ENCODE peak calls at places on chromosomes 11 and 22, in ten cellular contexts. A is foreskin keratinocyte, U is body of pancreas, N is RWPE1, M is heart left ventricle, W is mammary epithelial cell, H is endothelial cell, Z is cardiac fibroblast, P is lung, B is spleen. J is an unnamed sample.

GRCh38 chr11:86172894-86173293 is 71.7 kb upstream of the EED start:
- DNase-seq in A (peak), U (no peak), N (no peak), M (no peak), W (peak), H (no peak), Z (peak), P (no peak), B (no peak), J (no peak)

GRCh38 chr11:36186797-36187196 is 102.4 kb downstream of the COMMD9 start:
- DNase-seq in A (no peak), U (no peak), N (no peak), M (no peak), W (no peak), H (no peak), Z (no peak), P (peak), B (no peak), J (no peak)

GRCh38 chr11:47961383-47961782 is 19.0 kb upstream of the PTPRJ start:
- DNase-seq in A (no peak), U (no peak), N (no peak), M (no peak), W (no peak), H (no peak), Z (no peak), P (no peak), B (no peak), J (no peak)

GRCh38 chr11:131598305-131598704 is 227.9 kb downstream of the NTM start:
- DNase-seq in A (no peak), U (no peak), N (no peak), M (no peak), W (no peak), H (no peak), Z (no peak), P (no peak), B (no peak), J (no peak)

GRCh38 chr11:111441443-111441842 is 62.4 kb upstream of the POU2AF1 start:
- DNase-seq in A (peak), U (no peak), N (no peak), M (no peak), W (peak), H (no peak), Z (no peak), P (no peak), B (no peak), J (no peak)

GRCh38 chr11:21604564-21604963 is 588.3 kb upstream of the ANO5 start:
- DNase-seq in A (peak), U (no peak), N (no peak), M (no peak), W (no peak), H (no peak), Z (no peak), P (no peak), B (no peak), J (no peak)

GRCh38 chr11:19344661-19345518 is 104.1 kb upstream of the E2F8 start:
- DNase-seq in A (peak), U (peak), N (peak), M (peak), W (peak), H (peak), Z (peak), P (no peak), B (peak), J (no peak)

GRCh38 chr11:92457250-92457649 is 232.6 kb downstream of the FAT3 start:
- DNase-seq in A (no peak), U (no peak), N (no peak), M (no peak), W (peak), H (no peak), Z (peak), P (no peak), B (no peak), J (no peak)

GRCh38 chr11:76313913-76314740 is 66.8 kb downstream of the THAP12 start:
- DNase-seq in A (no peak), U (peak), N (no peak), M (no peak), W (no peak), H (no peak), Z (peak), P (no peak), B (no peak), J (no peak)

DNA sequence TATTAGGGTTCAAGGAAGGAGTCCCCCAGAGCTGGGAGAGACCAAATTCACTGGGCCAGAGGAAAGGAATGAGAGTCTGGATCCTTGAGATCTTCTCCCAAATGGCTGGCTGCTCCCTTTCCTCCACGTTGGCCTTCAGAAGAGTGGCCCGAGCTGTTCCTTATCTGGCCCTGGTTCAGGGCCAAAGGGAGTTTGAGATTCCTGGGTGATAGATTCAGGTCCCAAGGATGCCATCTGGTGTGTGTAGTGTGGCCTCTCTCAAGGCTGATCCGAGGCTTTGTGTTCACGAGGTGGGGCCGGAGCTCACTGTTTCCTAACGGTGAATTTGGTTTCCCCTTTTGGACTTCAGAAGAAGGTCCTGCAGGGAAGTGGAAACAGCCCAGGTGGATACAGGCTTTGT is 17.4 kb upstream of the ABCC8 start:
- DNase-seq in A (no peak), U (no peak), N (no peak), M (no peak), W (no peak), H (no peak), Z (no peak), P (no peak), B (no peak), J (no peak)
- TF ChIP-seq CTCF in A (no peak), U (no peak), N (no peak), M (no peak), W (no peak), H (no peak), Z (no peak), P (no peak), B (no peak), J (no peak)

GRCh38 chr22:29080061-29080975 is 7.5 kb downstream of the KREMEN1 start:
- DNase-seq in A (peak), U (peak), N (no peak), M (no peak), W (peak), H (no peak), Z (peak), P (no peak), B (no peak), J (no peak)

GRCh38 chr22:29081499-29082236 is 8.8 kb downstream of the KREMEN1 start:
- DNase-seq in A (no peak), U (peak), N (no peak), M (no peak), W (no peak), H (no peak), Z (no peak), P (no peak), B (no peak), J (no peak)

GRCh38 chr22:29078869-29079207 is 6.0 kb downstream of the KREMEN1 start:
- DNase-seq in A (no peak), U (no peak), N (no peak), M (no peak), W (no peak), H (no peak), Z (no peak), P (no peak), B (no peak), J (no peak)

GRCh38 chr22:29079218-29079901 is 6.5 kb downstream of the KREMEN1 start:
- DNase-seq in A (no peak), U (peak), N (no peak), M (no peak), W (no peak), H (no peak), Z (no peak), P (no peak), B (no peak), J (no peak)

DNA sequence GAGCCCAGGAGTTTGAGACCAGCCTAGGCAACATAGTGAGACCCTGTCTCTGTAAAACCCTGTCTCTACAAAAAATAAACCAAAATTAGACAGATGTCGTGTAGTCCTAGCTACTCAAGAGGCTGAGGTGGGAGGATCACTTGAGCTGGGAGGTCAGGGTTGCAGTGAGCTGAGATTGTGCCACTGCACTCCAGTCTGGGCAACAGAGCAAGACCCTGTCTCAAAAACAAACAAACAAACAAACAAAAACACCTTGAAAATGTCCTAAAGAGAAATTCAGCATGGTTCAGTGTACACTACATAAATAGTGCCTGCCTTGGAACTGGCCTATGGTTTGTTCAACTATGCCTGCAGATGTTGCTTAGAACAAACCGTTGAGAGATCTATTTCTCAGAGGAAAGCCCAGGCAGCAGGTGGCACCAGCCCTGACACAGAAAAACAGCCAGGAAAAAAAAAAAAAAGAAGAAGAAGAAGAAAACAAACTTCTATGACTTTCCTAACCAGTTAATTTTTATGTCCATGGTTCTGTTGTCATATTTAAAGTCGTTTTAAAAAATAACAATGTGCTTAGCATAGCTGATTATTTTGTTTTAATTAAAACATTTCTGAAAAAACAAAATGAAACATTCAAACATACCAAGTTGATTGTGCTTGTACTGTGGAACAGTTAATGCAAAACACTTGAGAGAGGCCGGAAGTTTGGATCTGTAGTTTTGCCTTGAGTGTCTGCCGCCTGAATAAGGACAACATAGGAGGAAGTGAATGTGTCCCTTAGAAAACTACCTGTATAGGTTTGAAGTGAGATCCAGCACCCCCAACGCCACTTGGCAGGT is 5.4 kb downstream of the KREMEN1 start:
- DNase-seq in A (no peak), U (no peak), N (no peak), M (no peak), W (no peak), H (no peak), Z (no peak), P (no peak), B (no peak), J (no peak)
- TF ChIP-seq CTCF in A (no peak), U (no peak), N (no peak), M (no peak), W (no peak), H (no peak), Z (no peak), P (no peak), B (no peak), J (no peak)

DNA sequence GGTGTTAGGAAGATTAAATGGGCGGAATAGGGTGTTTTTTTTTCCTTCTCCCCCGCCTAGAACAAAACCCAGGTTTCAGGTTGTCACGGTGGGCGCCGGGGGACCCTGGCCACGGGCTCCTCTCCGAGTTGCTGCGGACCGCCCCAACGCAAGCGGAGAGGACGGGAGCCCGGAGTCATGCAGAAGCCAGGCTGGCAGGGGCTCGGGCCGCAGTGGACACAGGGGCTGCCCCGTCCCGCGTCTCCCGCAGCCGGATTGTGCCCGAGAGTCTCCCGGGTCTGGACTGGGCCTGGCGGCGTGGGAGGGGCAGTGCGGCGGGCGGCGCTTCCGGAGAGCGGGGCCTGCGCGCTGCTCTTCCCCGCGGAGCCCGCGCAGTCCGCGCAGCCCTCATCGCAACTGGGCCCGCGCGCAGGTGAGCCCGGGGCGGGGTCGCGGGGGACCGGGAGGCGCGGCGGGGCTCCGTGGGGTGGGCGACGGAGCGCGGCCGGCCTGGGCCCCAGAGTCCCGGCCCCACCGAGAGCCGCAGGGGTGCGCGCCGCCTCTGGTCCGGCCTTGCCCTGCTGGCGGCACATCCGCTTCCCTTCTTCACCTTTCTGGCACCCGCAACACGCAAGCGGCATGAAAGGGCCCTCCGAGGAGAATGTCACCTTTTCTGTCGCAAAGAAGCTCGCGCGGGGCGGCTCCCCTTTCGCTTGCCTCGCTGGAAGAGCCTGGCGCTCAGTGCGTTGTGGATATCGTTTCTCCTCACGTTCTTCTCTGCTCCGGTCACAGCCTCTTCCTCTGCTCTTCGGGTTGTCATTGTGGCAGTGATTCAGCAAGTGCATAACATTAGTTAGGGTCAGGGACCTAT is at the start of gene TIRAP:
- DNase-seq in A (peak), U (peak), N (peak), M (peak), W (peak), H (peak), Z (peak), P (peak), B (peak), J (peak)
- TF ChIP-seq CTCF in A (no peak), U (peak), N (no peak), M (no peak), W (no peak), H (no peak), Z (no peak), P (no peak), B (peak), J (no peak)

DNA sequence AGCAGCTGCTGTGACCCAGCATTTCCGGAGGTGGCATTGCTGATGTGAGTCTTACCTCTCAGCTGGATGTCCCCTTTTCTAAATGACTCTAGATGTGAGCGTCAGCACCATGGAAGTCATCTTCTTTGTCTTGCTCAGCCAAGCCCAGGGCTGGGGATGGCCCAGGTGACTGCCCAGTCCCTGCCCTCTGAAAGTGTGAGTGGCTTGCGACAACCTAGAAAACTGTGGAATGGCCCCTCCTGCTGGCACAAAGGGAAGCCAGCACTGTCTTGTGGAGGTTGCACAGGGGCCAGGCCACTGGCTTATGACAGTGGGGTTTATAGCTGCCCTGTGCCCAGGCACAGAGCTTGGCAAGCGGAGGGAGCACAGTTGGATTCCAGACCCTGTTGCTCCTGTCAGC is 6.2 kb downstream of the TUB start:
- DNase-seq in A (no peak), U (no peak), N (no peak), M (no peak), W (no peak), H (peak), Z (no peak), P (no peak), B (peak), J (no peak)
- TF ChIP-seq CTCF in A (peak), U (no peak), N (no peak), M (peak), W (peak), H (peak), Z (peak), P (no peak), B (no peak), J (no peak)

GRCh38 chr11:37710031-37710430 is 1112.0 kb upstream of the RAG2 start:
- DNase-seq in A (no peak), U (no peak), N (no peak), M (no peak), W (no peak), H (no peak), Z (peak), P (no peak), B (no peak), J (no peak)

DNA sequence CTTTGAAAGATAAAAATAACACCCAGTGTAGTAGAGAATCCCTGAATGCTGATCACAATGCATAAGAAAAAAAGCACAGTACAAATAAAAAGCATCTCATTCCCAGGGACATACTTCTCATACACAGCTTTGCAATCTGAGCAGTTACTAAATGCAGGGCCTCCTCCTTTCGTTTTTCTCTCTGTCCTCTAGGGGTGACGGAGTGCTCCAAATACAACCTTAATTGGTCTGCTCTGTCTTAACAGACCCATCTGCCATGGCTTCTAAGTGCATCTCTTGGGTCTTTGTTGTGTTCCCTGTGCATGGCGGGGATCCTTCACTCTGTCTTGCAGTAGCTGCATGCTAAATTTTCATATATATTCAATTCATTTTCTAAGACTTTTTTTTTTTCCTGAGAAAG is 1114.2 kb upstream of the RAG2 start:
- DNase-seq in A (no peak), U (no peak), N (no peak), M (no peak), W (no peak), H (no peak), Z (peak), P (no peak), B (no peak), J (no peak)
- TF ChIP-seq CTCF in A (peak), U (no peak), N (no peak), M (no peak), W (no peak), H (no peak), Z (peak), P (no peak), B (no peak), J (no peak)